ENCODE peak calls at places on chromosomes 11 and 22, in eight cellular contexts. One of them, this sample, is unnamed.

GRCh38 chr11:33616552-33616951 is 84.1 kb downstream of the C11orf91 start:
- DNase-seq in stimulated activated CD4-positive, alpha-beta T cell treated with anti-CD3 and anti-CD28 coated beads, Interleukin-15, amount 100 ng/mL, for 1 hour: no peak
- DNase-seq in GM23338: no peak
- DNase-seq in left lung: no peak
- DNase-seq in HCT116: no peak
- DNase-seq in skeletal muscle cell: no peak
- DNase-seq in C1 segment of cervical spinal cord: no peak
- DNase-seq in heart right ventricle: no peak
- DNase-seq in this sample: no peak

GRCh38 chr11:70590356-70590991 is 192.1 kb downstream of the CTTN start:
- DNase-seq in stimulated activated CD4-positive, alpha-beta T cell treated with anti-CD3 and anti-CD28 coated beads, Interleukin-15, amount 100 ng/mL, for 1 hour: no peak
- DNase-seq in GM23338: no peak
- DNase-seq in left lung: no peak
- DNase-seq in HCT116: no peak
- DNase-seq in skeletal muscle cell: no peak
- DNase-seq in C1 segment of cervical spinal cord: no peak
- DNase-seq in heart right ventricle: no peak
- DNase-seq in this sample: no peak

GRCh38 chr22:40178417-40179409 is 988 bp downstream of the TNRC6B start:
- DNase-seq in stimulated activated CD4-positive, alpha-beta T cell treated with anti-CD3 and anti-CD28 coated beads, Interleukin-15, amount 100 ng/mL, for 1 hour: no peak
- DNase-seq in GM23338: peak; percentile 80
- DNase-seq in left lung: no peak
- DNase-seq in HCT116: no peak
- DNase-seq in skeletal muscle cell: no peak
- DNase-seq in C1 segment of cervical spinal cord: peak; percentile 17
- DNase-seq in heart right ventricle: peak; percentile 30
- DNase-seq in this sample: peak; percentile 8

GRCh38 chr11:8871283-8871775 is 39.7 kb upstream of the AKIP1 start:
- DNase-seq in stimulated activated CD4-positive, alpha-beta T cell treated with anti-CD3 and anti-CD28 coated beads, Interleukin-15, amount 100 ng/mL, for 1 hour: no peak
- DNase-seq in GM23338: peak; percentile 84
- DNase-seq in left lung: no peak
- DNase-seq in HCT116: peak; percentile 16
- DNase-seq in skeletal muscle cell: peak; percentile 71
- DNase-seq in C1 segment of cervical spinal cord: no peak
- DNase-seq in heart right ventricle: peak; percentile 72
- DNase-seq in this sample: no peak

GRCh38 chr11:64086263-64086938 is 50.7 kb downstream of the FLRT1 start:
- DNase-seq in stimulated activated CD4-positive, alpha-beta T cell treated with anti-CD3 and anti-CD28 coated beads, Interleukin-15, amount 100 ng/mL, for 1 hour: no peak
- DNase-seq in GM23338: no peak
- DNase-seq in left lung: no peak
- DNase-seq in HCT116: no peak
- DNase-seq in skeletal muscle cell: peak; percentile 23
- DNase-seq in C1 segment of cervical spinal cord: peak; percentile 16
- DNase-seq in heart right ventricle: peak; percentile 40
- DNase-seq in this sample: peak; percentile 29

GRCh38 chr11:128572965-128573364 is 14.4 kb downstream of the ETS1 start:
- DNase-seq in stimulated activated CD4-positive, alpha-beta T cell treated with anti-CD3 and anti-CD28 coated beads, Interleukin-15, amount 100 ng/mL, for 1 hour: no peak
- DNase-seq in GM23338: peak; percentile 62
- DNase-seq in left lung: no peak
- DNase-seq in HCT116: no peak
- DNase-seq in skeletal muscle cell: no peak
- DNase-seq in C1 segment of cervical spinal cord: no peak
- DNase-seq in heart right ventricle: no peak
- DNase-seq in this sample: no peak

GRCh38 chr11:118437736-118438125 is 1.4 kb downstream of the KMT2A start:
- DNase-seq in stimulated activated CD4-positive, alpha-beta T cell treated with anti-CD3 and anti-CD28 coated beads, Interleukin-15, amount 100 ng/mL, for 1 hour: no peak
- DNase-seq in GM23338: peak; percentile 67
- DNase-seq in left lung: no peak
- DNase-seq in HCT116: no peak
- DNase-seq in skeletal muscle cell: no peak
- DNase-seq in C1 segment of cervical spinal cord: peak; percentile 27
- DNase-seq in heart right ventricle: peak; percentile 17
- DNase-seq in this sample: no peak

GRCh38 chr11:2467695-2468055 is 22.9 kb downstream of the KCNQ1 start:
- DNase-seq in stimulated activated CD4-positive, alpha-beta T cell treated with anti-CD3 and anti-CD28 coated beads, Interleukin-15, amount 100 ng/mL, for 1 hour: no peak
- DNase-seq in GM23338: no peak
- DNase-seq in left lung: peak; percentile 59
- DNase-seq in HCT116: no peak
- DNase-seq in skeletal muscle cell: no peak
- DNase-seq in C1 segment of cervical spinal cord: no peak
- DNase-seq in heart right ventricle: no peak
- DNase-seq in this sample: no peak

GRCh38 chr11:2846056-2846455 is 39.5 kb downstream of the CDKN1C start:
- DNase-seq in stimulated activated CD4-positive, alpha-beta T cell treated with anti-CD3 and anti-CD28 coated beads, Interleukin-15, amount 100 ng/mL, for 1 hour: no peak
- DNase-seq in GM23338: peak; percentile 49
- DNase-seq in left lung: no peak
- DNase-seq in HCT116: no peak
- DNase-seq in skeletal muscle cell: no peak
- DNase-seq in C1 segment of cervical spinal cord: no peak
- DNase-seq in heart right ventricle: no peak
- DNase-seq in this sample: no peak

GRCh38 chr11:558503-558902 is 2.0 kb downstream of the LMNTD2 start:
- DNase-seq in stimulated activated CD4-positive, alpha-beta T cell treated with anti-CD3 and anti-CD28 coated beads, Interleukin-15, amount 100 ng/mL, for 1 hour: no peak
- DNase-seq in GM23338: no peak
- DNase-seq in left lung: peak; percentile 74
- DNase-seq in HCT116: no peak
- DNase-seq in skeletal muscle cell: no peak
- DNase-seq in C1 segment of cervical spinal cord: no peak
- DNase-seq in heart right ventricle: no peak
- DNase-seq in this sample: no peak

GRCh38 chr11:57881647-57882046 is 120.0 kb downstream of the CTNND1 start:
- DNase-seq in stimulated activated CD4-positive, alpha-beta T cell treated with anti-CD3 and anti-CD28 coated beads, Interleukin-15, amount 100 ng/mL, for 1 hour: no peak
- DNase-seq in GM23338: no peak
- DNase-seq in left lung: no peak
- DNase-seq in HCT116: no peak
- DNase-seq in skeletal muscle cell: no peak
- DNase-seq in C1 segment of cervical spinal cord: no peak
- DNase-seq in heart right ventricle: no peak
- DNase-seq in this sample: no peak

GRCh38 chr11:66492161-66492865 is 12.1 kb downstream of the DPP3 start:
- DNase-seq in stimulated activated CD4-positive, alpha-beta T cell treated with anti-CD3 and anti-CD28 coated beads, Interleukin-15, amount 100 ng/mL, for 1 hour: no peak
- DNase-seq in GM23338: no peak
- DNase-seq in left lung: no peak
- DNase-seq in HCT116: no peak
- DNase-seq in skeletal muscle cell: no peak
- DNase-seq in C1 segment of cervical spinal cord: no peak
- DNase-seq in heart right ventricle: no peak
- DNase-seq in this sample: no peak

GRCh38 chr11:116990061-116990473 is 108.2 kb downstream of the SIK3 start:
- DNase-seq in stimulated activated CD4-positive, alpha-beta T cell treated with anti-CD3 and anti-CD28 coated beads, Interleukin-15, amount 100 ng/mL, for 1 hour: no peak
- DNase-seq in GM23338: no peak
- DNase-seq in left lung: no peak
- DNase-seq in HCT116: no peak
- DNase-seq in skeletal muscle cell: peak; percentile 77
- DNase-seq in C1 segment of cervical spinal cord: no peak
- DNase-seq in heart right ventricle: no peak
- DNase-seq in this sample: no peak

GRCh38 chr22:48192071-48192470 is 1429.6 kb downstream of the TBC1D22A start:
- DNase-seq in stimulated activated CD4-positive, alpha-beta T cell treated with anti-CD3 and anti-CD28 coated beads, Interleukin-15, amount 100 ng/mL, for 1 hour: no peak
- DNase-seq in GM23338: no peak
- DNase-seq in left lung: no peak
- DNase-seq in HCT116: no peak
- DNase-seq in skeletal muscle cell: no peak
- DNase-seq in C1 segment of cervical spinal cord: no peak
- DNase-seq in heart right ventricle: no peak
- DNase-seq in this sample: no peak

GRCh38 chr11:114168691-114169090 is 109.2 kb downstream of the ZBTB16 start:
- DNase-seq in stimulated activated CD4-positive, alpha-beta T cell treated with anti-CD3 and anti-CD28 coated beads, Interleukin-15, amount 100 ng/mL, for 1 hour: no peak
- DNase-seq in GM23338: no peak
- DNase-seq in left lung: no peak
- DNase-seq in HCT116: no peak
- DNase-seq in skeletal muscle cell: no peak
- DNase-seq in C1 segment of cervical spinal cord: no peak
- DNase-seq in heart right ventricle: no peak
- DNase-seq in this sample: no peak

GRCh38 chr11:115695677-115696451 is 191.6 kb upstream of the CADM1 start:
- DNase-seq in stimulated activated CD4-positive, alpha-beta T cell treated with anti-CD3 and anti-CD28 coated beads, Interleukin-15, amount 100 ng/mL, for 1 hour: no peak
- DNase-seq in GM23338: no peak
- DNase-seq in left lung: no peak
- DNase-seq in HCT116: no peak
- DNase-seq in skeletal muscle cell: no peak
- DNase-seq in C1 segment of cervical spinal cord: no peak
- DNase-seq in heart right ventricle: no peak
- DNase-seq in this sample: no peak

GRCh38 chr11:120858740-120859139 is 165.2 kb upstream of the TBCEL start:
- DNase-seq in stimulated activated CD4-positive, alpha-beta T cell treated with anti-CD3 and anti-CD28 coated beads, Interleukin-15, amount 100 ng/mL, for 1 hour: no peak
- DNase-seq in GM23338: peak; percentile 47
- DNase-seq in left lung: no peak
- DNase-seq in HCT116: no peak
- DNase-seq in skeletal muscle cell: no peak
- DNase-seq in C1 segment of cervical spinal cord: no peak
- DNase-seq in heart right ventricle: no peak
- DNase-seq in this sample: no peak

GRCh38 chr11:16818284-16818683 is 79.8 kb downstream of the C11orf58 start:
- DNase-seq in stimulated activated CD4-positive, alpha-beta T cell treated with anti-CD3 and anti-CD28 coated beads, Interleukin-15, amount 100 ng/mL, for 1 hour: no peak
- DNase-seq in GM23338: no peak
- DNase-seq in left lung: no peak
- DNase-seq in HCT116: no peak
- DNase-seq in skeletal muscle cell: no peak
- DNase-seq in C1 segment of cervical spinal cord: no peak
- DNase-seq in heart right ventricle: no peak
- DNase-seq in this sample: no peak

GRCh38 chr11:63239254-63239653 is 4.1 kb downstream of the SLC22A25 start:
- DNase-seq in stimulated activated CD4-positive, alpha-beta T cell treated with anti-CD3 and anti-CD28 coated beads, Interleukin-15, amount 100 ng/mL, for 1 hour: no peak
- DNase-seq in GM23338: no peak
- DNase-seq in left lung: no peak
- DNase-seq in HCT116: no peak
- DNase-seq in skeletal muscle cell: no peak
- DNase-seq in C1 segment of cervical spinal cord: no peak
- DNase-seq in heart right ventricle: no peak
- DNase-seq in this sample: no peak

GRCh38 chr22:21031545-21032036 is 770 bp downstream of the SLC7A4 start:
- DNase-seq in stimulated activated CD4-positive, alpha-beta T cell treated with anti-CD3 and anti-CD28 coated beads, Interleukin-15, amount 100 ng/mL, for 1 hour: no peak
- DNase-seq in GM23338: no peak
- DNase-seq in left lung: peak; percentile 72
- DNase-seq in HCT116: no peak
- DNase-seq in skeletal muscle cell: no peak
- DNase-seq in C1 segment of cervical spinal cord: no peak
- DNase-seq in heart right ventricle: no peak
- DNase-seq in this sample: no peak

GRCh38 chr22:45425101-45425500 is 11.6 kb downstream of the RIBC2 start:
- DNase-seq in stimulated activated CD4-positive, alpha-beta T cell treated with anti-CD3 and anti-CD28 coated beads, Interleukin-15, amount 100 ng/mL, for 1 hour: no peak
- DNase-seq in GM23338: no peak
- DNase-seq in left lung: no peak
- DNase-seq in HCT116: no peak
- DNase-seq in skeletal muscle cell: no peak
- DNase-seq in C1 segment of cervical spinal cord: no peak
- DNase-seq in heart right ventricle: no peak
- DNase-seq in this sample: no peak

GRCh38 chr22:23815781-23816551 is 22.8 kb downstream of the DERL3 start:
- DNase-seq in stimulated activated CD4-positive, alpha-beta T cell treated with anti-CD3 and anti-CD28 coated beads, Interleukin-15, amount 100 ng/mL, for 1 hour: no peak
- DNase-seq in GM23338: no peak
- DNase-seq in left lung: peak; percentile 10
- DNase-seq in HCT116: no peak
- DNase-seq in skeletal muscle cell: no peak
- DNase-seq in C1 segment of cervical spinal cord: no peak
- DNase-seq in heart right ventricle: peak; percentile 58
- DNase-seq in this sample: no peak

GRCh38 chr11:34674038-34674437 is 53.1 kb downstream of the EHF start:
- DNase-seq in stimulated activated CD4-positive, alpha-beta T cell treated with anti-CD3 and anti-CD28 coated beads, Interleukin-15, amount 100 ng/mL, for 1 hour: no peak
- DNase-seq in GM23338: no peak
- DNase-seq in left lung: no peak
- DNase-seq in HCT116: no peak
- DNase-seq in skeletal muscle cell: no peak
- DNase-seq in C1 segment of cervical spinal cord: no peak
- DNase-seq in heart right ventricle: no peak
- DNase-seq in this sample: no peak

GRCh38 chr11:16978021-16978370 is 36.2 kb downstream of the PLEKHA7 start:
- DNase-seq in stimulated activated CD4-positive, alpha-beta T cell treated with anti-CD3 and anti-CD28 coated beads, Interleukin-15, amount 100 ng/mL, for 1 hour: no peak
- DNase-seq in GM23338: no peak
- DNase-seq in left lung: no peak
- DNase-seq in HCT116: no peak
- DNase-seq in skeletal muscle cell: no peak
- DNase-seq in C1 segment of cervical spinal cord: no peak
- DNase-seq in heart right ventricle: no peak
- DNase-seq in this sample: no peak

GRCh38 chr11:122395282-122395681 is 260.2 kb upstream of the UBASH3B start:
- DNase-seq in stimulated activated CD4-positive, alpha-beta T cell treated with anti-CD3 and anti-CD28 coated beads, Interleukin-15, amount 100 ng/mL, for 1 hour: no peak
- DNase-seq in GM23338: no peak
- DNase-seq in left lung: no peak
- DNase-seq in HCT116: no peak
- DNase-seq in skeletal muscle cell: no peak
- DNase-seq in C1 segment of cervical spinal cord: no peak
- DNase-seq in heart right ventricle: no peak
- DNase-seq in this sample: no peak

GRCh38 chr11:125588505-125588904 is 4.1 kb upstream of the STT3A start:
- DNase-seq in stimulated activated CD4-positive, alpha-beta T cell treated with anti-CD3 and anti-CD28 coated beads, Interleukin-15, amount 100 ng/mL, for 1 hour: no peak
- DNase-seq in GM23338: no peak
- DNase-seq in left lung: no peak
- DNase-seq in HCT116: peak; percentile 16
- DNase-seq in skeletal muscle cell: no peak
- DNase-seq in C1 segment of cervical spinal cord: no peak
- DNase-seq in heart right ventricle: no peak
- DNase-seq in this sample: no peak

GRCh38 chr22:26168934-26169311 is 339 bp upstream of the SEZ6L start:
- DNase-seq in stimulated activated CD4-positive, alpha-beta T cell treated with anti-CD3 and anti-CD28 coated beads, Interleukin-15, amount 100 ng/mL, for 1 hour: no peak
- DNase-seq in GM23338: no peak
- DNase-seq in left lung: no peak
- DNase-seq in HCT116: no peak
- DNase-seq in skeletal muscle cell: no peak
- DNase-seq in C1 segment of cervical spinal cord: no peak
- DNase-seq in heart right ventricle: no peak
- DNase-seq in this sample: peak; percentile 46

This sample was measured in hypothalamus.